ENCODE peak calls at places on chromosomes 1 and 21, in five cellular contexts. R is lung; C is CD8-positive, alpha-beta memory T cell; K is GM23248; X is body of pancreas. T is an unnamed sample. For H3K36me3 and H3K4me1, the result is how much of the 10 kb centered on the place peaks cover.

GRCh38 chr1:26378088-26378878 is 5.7 kb upstream of the ZNF683 start:
- DNase-seq in R (peak), C (peak), K (peak), X (no peak), T (no peak)

GRCh38 chr1:72412286-72412685 is 129.9 kb upstream of the NEGR1 start:
- DNase-seq in R (no peak), C (no peak), K (peak), X (no peak), T (no peak)

GRCh38 chr1:225767591-225768540 is 9.8 kb upstream of the SRP9 start:
- DNase-seq in R (peak), C (no peak), K (peak), X (peak), T (peak)

GRCh38 chr1:206554201-206554600 is 46.9 kb downstream of the RASSF5 start:
- DNase-seq in R (no peak), C (no peak), K (no peak), X (no peak), T (no peak)

GRCh38 chr1:150281221-150281757 is 1.1 kb upstream of the CIART start:
- DNase-seq in R (peak), C (peak), K (peak), X (peak), T (no peak)

GRCh38 chr1:97647776-97648175 is 273.1 kb downstream of the DPYD start:
- DNase-seq in R (no peak), C (no peak), K (peak), X (no peak), T (no peak)

GRCh38 chr1:177448652-177449351 is 278.0 kb downstream of the BRINP2 start:
- DNase-seq in R (no peak), C (no peak), K (peak), X (no peak), T (no peak)

GRCh38 chr1:68016364-68016763 is 34.1 kb downstream of the DIRAS3 start:
- DNase-seq in R (no peak), C (no peak), K (peak), X (no peak), T (no peak)

GRCh38 chr21:35850029-35850428 is 210.3 kb downstream of the SETD4 start:
- DNase-seq in R (no peak), C (no peak), K (peak), X (no peak), T (no peak)

GRCh38 chr1:107897428-107898339 is 67.3 kb downstream of the VAV3 start:
- DNase-seq in R (no peak), C (no peak), K (no peak), X (no peak), T (no peak)

GRCh38 chr1:211259596-211260126 is 495 bp downstream of the RCOR3 start:
- DNase-seq in R (peak), C (peak), K (peak), X (peak), T (peak)

GRCh38 chr1:231332761-231333160 is 4.9 kb downstream of the EXOC8 start:
- DNase-seq in R (no peak), C (no peak), K (no peak), X (no peak), T (no peak)

GRCh38 chr1:166307261-166308188 is 140.7 kb upstream of the FAM78B start:
- DNase-seq in R (no peak), C (no peak), K (no peak), X (no peak), T (no peak)

GRCh38 chr1:209988706-209989105 is 50.7 kb downstream of the SYT14 start:
- DNase-seq in R (no peak), C (no peak), K (no peak), X (no peak), T (no peak)

GRCh38 chr1:151131832-151132675 is 14.4 kb downstream of the SEMA6C start:
- DNase-seq in R (no peak), C (no peak), K (peak), X (no peak), T (peak)

GRCh38 chr1:55717111-55717510 is 501.9 kb upstream of the USP24 start:
- DNase-seq in R (no peak), C (no peak), K (peak), X (no peak), T (no peak)

GRCh38 chr1:35369922-35370671 is 101.6 kb downstream of the ZMYM4 start:
- DNase-seq in R (peak), C (no peak), K (peak), X (peak), T (no peak)

GRCh38 chr1:203088441-203088840 is 2.6 kb upstream of the MYOG start:
- DNase-seq in R (no peak), C (no peak), K (no peak), X (no peak), T (peak)

GRCh38 chr1:116177861-116178260 is 66.7 kb downstream of the MAB21L3 start:
- DNase-seq in R (no peak), C (no peak), K (no peak), X (no peak), T (no peak)

GRCh38 chr1:94120591-94120901 is 402 bp downstream of the ABCA4 start:
- DNase-seq in R (no peak), C (no peak), K (no peak), X (no peak), T (no peak)

GRCh38 chr1:155499953-155500621 is 62.5 kb downstream of the ASH1L start:
- DNase-seq in R (no peak), C (no peak), K (peak), X (no peak), T (no peak)

GRCh38 chr1:19734472-19734999 is 65.2 kb downstream of the TMCO4 start:
- DNase-seq in R (no peak), C (no peak), K (peak), X (no peak), T (no peak)

GRCh38 chr1:208924011-208924410 is 659.5 kb upstream of the CAMK1G start:
- DNase-seq in R (no peak), C (no peak), K (no peak), X (no peak), T (no peak)

GRCh38 chr1:230797376-230798186 is 50.4 kb downstream of the CAPN9 start:
- DNase-seq in R (peak), C (no peak), K (peak), X (peak), T (peak)

GRCh38 chr1:156648496-156648895 is 6.6 kb downstream of the BCAN start:
- DNase-seq in R (no peak), C (no peak), K (no peak), X (no peak), T (no peak)

GRCh38 chr1:81836007-81836626 is 35.4 kb downstream of the ADGRL2 start:
- DNase-seq in R (no peak), C (no peak), K (no peak), X (no peak), T (no peak)

GRCh38 chr1:103459385-103459784 is 66.1 kb upstream of the RNPC3 start:
- DNase-seq in R (no peak), C (no peak), K (peak), X (no peak), T (no peak)

GRCh38 chr1:25906644-25907300 is 553 bp upstream of the STMN1 start:
- DNase-seq in R (no peak), C (no peak), K (no peak), X (no peak), T (no peak)

GRCh38 chr1:39391741-39392679 is 99.4 kb upstream of the BMP8A start:
- DNase-seq in R (no peak), C (no peak), K (peak), X (no peak), T (no peak)

GRCh38 chr1:12454406-12455391 is 163.3 kb downstream of the DHRS3 start:
- DNase-seq in R (no peak), C (no peak), K (peak), X (no peak), T (no peak)

GRCh38 chr1:226129230-226129629 is 57.3 kb downstream of the ACBD3 start:
- DNase-seq in R (no peak), C (no peak), K (no peak), X (peak), T (no peak)

GRCh38 chr1:227897704-227898438 is 49.9 kb downstream of the WNT9A start:
- DNase-seq in R (no peak), C (no peak), K (no peak), X (peak), T (peak)

GRCh38 chr1:53295746-53296722 is 31.8 kb downstream of the LRP8 start:
- DNase-seq in R (no peak), C (no peak), K (peak), X (no peak), T (no peak)

GRCh38 chr21:32329776-32330175 is 31.1 kb downstream of the MRAP start:
- DNase-seq in R (no peak), C (no peak), K (peak), X (no peak), T (no peak)

GRCh38 chr21:32330784-32331311 is 32.2 kb downstream of the MRAP start:
- DNase-seq in R (no peak), C (no peak), K (no peak), X (no peak), T (no peak)

GRCh38 chr21:32329331-32329730 is 30.7 kb downstream of the MRAP start:
- DNase-seq in R (no peak), C (no peak), K (peak), X (no peak), T (no peak)

GRCh38 chr21:32332463-32332951 is 33.9 kb downstream of the MRAP start:
- DNase-seq in R (no peak), C (no peak), K (no peak), X (no peak), T (no peak)

GRCh38 chr21:32331444-32332305 is 33.0 kb downstream of the MRAP start:
- DNase-seq in R (no peak), C (no peak), K (no peak), X (no peak), T (peak)
- H3K36me3 ChIP-seq in R (under half), C (under half), K (under half), X (under half), T (half or more)

DNA sequence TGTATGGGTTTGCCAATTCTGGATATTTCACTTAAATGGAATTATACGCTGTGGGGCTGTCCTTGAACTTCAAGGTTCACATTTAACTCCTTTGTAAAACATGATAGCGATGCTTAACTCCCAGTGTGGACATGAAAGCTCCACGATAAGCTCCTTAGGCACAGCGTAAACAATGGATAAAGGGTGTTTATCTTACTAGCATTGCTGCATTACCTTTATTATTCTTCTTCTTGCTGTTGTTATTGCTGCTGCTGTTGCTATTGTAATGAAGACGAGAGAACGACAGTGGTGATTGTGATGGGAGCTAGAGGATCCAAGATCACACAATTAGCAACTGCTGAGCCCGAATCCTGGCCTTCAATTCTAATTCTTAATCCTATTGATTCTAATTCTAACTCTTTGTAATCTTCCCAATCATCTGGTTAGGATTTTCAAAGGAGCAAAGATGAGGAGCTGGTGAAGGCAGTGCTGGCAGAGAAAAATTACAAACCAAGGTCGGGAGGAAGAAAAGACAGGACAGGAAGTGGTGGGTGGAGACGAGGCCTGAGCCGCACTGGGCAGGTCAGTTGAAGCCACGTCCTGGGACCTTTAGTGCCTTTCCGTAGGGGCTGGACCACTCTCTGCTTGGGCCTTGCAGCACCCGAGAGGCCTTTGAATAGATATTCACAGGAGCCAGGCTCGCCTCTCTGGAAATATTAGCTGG is 571.4 kb downstream of the AJAP1 start:
- DNase-seq in R (no peak), C (no peak), K (no peak), X (no peak), T (no peak)
- H3K4me1 ChIP-seq in R (under half), C (under half), K (under half), X (under half), T (under half)

GRCh38 chr1:21872445-21873079 is 60.5 kb downstream of the LDLRAD2 start:
- DNase-seq in R (no peak), C (no peak), K (no peak), X (no peak), T (no peak)
- H3K36me3 ChIP-seq in R (half or more), C (under half), K (half or more), X (under half), T (half or more)

GRCh38 chr1:7842517-7842916 is 10.3 kb downstream of the UTS2 start:
- DNase-seq in R (no peak), C (no peak), K (no peak), X (no peak), T (no peak)

GRCh38 chr1:7847599-7847998 is 5.3 kb downstream of the UTS2 start:
- DNase-seq in R (no peak), C (no peak), K (peak), X (no peak), T (no peak)

DNA sequence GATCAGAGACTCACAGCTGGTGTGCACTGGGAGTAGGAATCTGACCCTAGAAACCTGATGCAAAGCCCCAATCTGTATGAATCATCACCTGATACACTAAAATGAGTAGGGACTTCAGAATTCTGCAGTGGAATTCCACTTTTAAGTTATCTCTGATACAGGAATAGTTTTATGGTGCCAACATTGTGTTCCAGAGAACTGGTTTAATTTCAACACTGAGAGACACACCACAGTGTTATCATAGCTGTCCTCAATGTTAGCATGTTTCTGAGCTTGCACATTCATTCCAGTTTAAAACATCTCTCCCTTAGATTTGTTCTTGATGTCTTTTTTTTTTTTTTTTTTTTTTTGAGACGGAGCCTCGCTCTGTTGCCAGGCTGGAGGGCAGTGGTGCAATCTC is 7.1 kb downstream of the UTS2 start:
- DNase-seq in R (no peak), C (no peak), K (peak), X (no peak), T (no peak)
- H3K4me1 ChIP-seq in R (under half), C (under half), K (under half), X (under half), T (under half)

T was measured in suprapubic skin.